ENCODE peak calls at places on chromosomes 5 and 9, in five cellular contexts. P is adrenal gland, R is breast epithelium, X is osteoblast, G is HCT116. E is an unnamed sample.

GRCh38 chr5:38768411-38769211 is 77.2 kb upstream of the OSMR start:
- DNase-seq in P (no peak), R (no peak), X (no peak), G (no peak), E (no peak)

GRCh38 chr5:57174128-57174849 is 430 bp downstream of the GPBP1 start:
- DNase-seq in P (peak; percentile 63), R (peak; percentile 34), X (peak; percentile 73), G (no peak), E (peak; percentile 20)

GRCh38 chr5:14182761-14183160 is 39.6 kb downstream of the TRIO start:
- DNase-seq in P (no peak), R (no peak), X (no peak), G (no peak), E (no peak)

GRCh38 chr5:178674334-178674733 is 47.5 kb upstream of the CLK4 start:
- DNase-seq in P (no peak), R (no peak), X (peak; percentile 58), G (no peak), E (no peak)

GRCh38 chr9:123658792-123659191 is 271.1 kb downstream of the DENND1A start:
- DNase-seq in P (no peak), R (no peak), X (no peak), G (no peak), E (no peak)

GRCh38 chr9:21974542-21975409 is 19.4 kb downstream of the CDKN2A start:
- DNase-seq in P (peak; percentile 44), R (no peak), X (peak; percentile 92), G (peak; percentile 29), E (peak; percentile 82)

GRCh38 chr5:157267766-157268480 is 2.0 kb downstream of the CYFIP2 start:
- DNase-seq in P (no peak), R (peak; percentile 35), X (no peak), G (no peak), E (no peak)

GRCh38 chr9:20781086-20781485 is 97.0 kb downstream of the FOCAD start:
- DNase-seq in P (no peak), R (no peak), X (no peak), G (no peak), E (no peak)

GRCh38 chr5:169691473-169691872 is 54.4 kb downstream of the DOCK2 start:
- DNase-seq in P (no peak), R (no peak), X (no peak), G (no peak), E (no peak)

GRCh38 chr5:62592558-62592957 is 13.9 kb downstream of the LRRC70 start:
- DNase-seq in P (no peak), R (no peak), X (no peak), G (no peak), E (no peak)

GRCh38 chr9:6444108-6444507 is 31.1 kb downstream of the UHRF2 start:
- DNase-seq in P (no peak), R (no peak), X (no peak), G (no peak), E (no peak)

GRCh38 chr5:997711-998110 is 10.9 kb upstream of the NKD2 start:
- DNase-seq in P (no peak), R (no peak), X (peak; percentile 25), G (no peak), E (no peak)

GRCh38 chr9:21454149-21454548 is 13.9 kb downstream of the IFNA1 start:
- DNase-seq in P (no peak), R (no peak), X (no peak), G (no peak), E (no peak)

GRCh38 chr9:755454-756381 is 85.8 kb upstream of the DMRT1 start:
- DNase-seq in P (peak; percentile 29), R (no peak), X (peak; percentile 92), G (peak; percentile 40), E (peak; percentile 8)

GRCh38 chr5:6576861-6577501 is 55.9 kb downstream of the NSUN2 start:
- DNase-seq in P (peak; percentile 30), R (no peak), X (peak; percentile 88), G (peak; percentile 44), E (peak; percentile 50)

GRCh38 chr9:78032599-78033457 is 1.2 kb upstream of the GNAQ start:
- DNase-seq in P (no peak), R (no peak), X (peak; percentile 75), G (no peak), E (no peak)

GRCh38 chr5:4083591-4084337 is 488.1 kb downstream of the IRX1 start:
- DNase-seq in P (no peak), R (no peak), X (peak; percentile 32), G (no peak), E (no peak)

GRCh38 chr9:114184866-114185265 is 29.5 kb downstream of the COL27A1 start:
- DNase-seq in P (no peak), R (no peak), X (no peak), G (no peak), E (no peak)

GRCh38 chr5:6307304-6307703 is 71.0 kb downstream of the MED10 start:
- DNase-seq in P (no peak), R (no peak), X (no peak), G (no peak), E (no peak)

GRCh38 chr9:76810377-76810957 is 46.2 kb downstream of the PCA3 start:
- DNase-seq in P (peak; percentile 64), R (no peak), X (peak; percentile 65), G (peak; percentile 59), E (no peak)

GRCh38 chr5:115389799-115390382 is 93.4 kb upstream of the CCDC112 start:
- DNase-seq in P (no peak), R (no peak), X (no peak), G (no peak), E (no peak)

GRCh38 chr9:111463036-111463435 is 21.1 kb downstream of the ECPAS start:
- DNase-seq in P (no peak), R (no peak), X (no peak), G (no peak), E (no peak)

GRCh38 chr9:98740226-98740881 is 31.6 kb upstream of the GABBR2 start:
- DNase-seq in P (no peak), R (no peak), X (no peak), G (no peak), E (no peak)

GRCh38 chr9:126217797-126218196 is 108.8 kb upstream of the MVB12B start:
- DNase-seq in P (no peak), R (peak; percentile 2), X (no peak), G (no peak), E (no peak)

GRCh38 chr5:157471709-157472108 is 11.7 kb downstream of the NIPAL4 start:
- DNase-seq in P (no peak), R (no peak), X (no peak), G (peak; percentile 34), E (no peak)

GRCh38 chr5:56251918-56252553 is 18.9 kb upstream of the ANKRD55 start:
- DNase-seq in P (no peak), R (no peak), X (no peak), G (no peak), E (no peak)

GRCh38 chr5:15420201-15420600 is 79.8 kb upstream of the FBXL7 start:
- DNase-seq in P (peak; percentile 18), R (no peak), X (no peak), G (no peak), E (no peak)

GRCh38 chr5:131224387-131225191 is 39.3 kb upstream of the CDC42SE2 start:
- DNase-seq in P (peak; percentile 25), R (no peak), X (no peak), G (no peak), E (no peak)

GRCh38 chr5:93340881-93341280 is 240.1 kb downstream of the NR2F1-AS1 start:
- DNase-seq in P (no peak), R (no peak), X (no peak), G (no peak), E (no peak)

GRCh38 chr5:177304392-177305119 is 957 bp downstream of the PRELID1 start:
- DNase-seq in P (no peak), R (no peak), X (peak; percentile 88), G (no peak), E (no peak)

GRCh38 chr5:97745817-97746216 is 562.8 kb upstream of the RIOK2 start:
- DNase-seq in P (no peak), R (no peak), X (no peak), G (no peak), E (no peak)

GRCh38 chr9:93133641-93134017 is 422 bp downstream of the NINJ1 start:
- DNase-seq in P (peak; percentile 91), R (peak; percentile 48), X (peak; percentile 99), G (no peak), E (peak; percentile 58)
- H3K4me1 ChIP-seq in P (peaks cover 45% of the 10 kb centered on the region), R (peaks cover 26% of the 10 kb centered on the region), X (peaks cover 19% of the 10 kb centered on the region), G (peaks cover 17% of the 10 kb centered on the region), E (peaks cover 26% of the 10 kb centered on the region)

GRCh38 chr5:134116789-134117761 is 2.6 kb downstream of the TCF7 start:
- DNase-seq in P (no peak), R (no peak), X (peak; percentile 74), G (no peak), E (no peak)

GRCh38 chr5:134118212-134118611 is 3.7 kb downstream of the TCF7 start:
- DNase-seq in P (no peak), R (no peak), X (peak; percentile 76), G (no peak), E (no peak)

GRCh38 chr5:134115806-134116175 is 1.3 kb downstream of the TCF7 start:
- DNase-seq in P (no peak), R (no peak), X (peak; percentile 95), G (no peak), E (no peak)

GRCh38 chr5:134114886-134115805 is 665 bp downstream of the TCF7 start:
- DNase-seq in P (peak; percentile 41), R (no peak), X (peak; percentile 93), G (no peak), E (peak; percentile 34)

GRCh38 chr5:134116291-134116690 is 1.8 kb downstream of the TCF7 start:
- DNase-seq in P (no peak), R (no peak), X (peak; percentile 71), G (no peak), E (no peak)
- H3K4me1 ChIP-seq in P (peaks cover 6% of the 10 kb centered on the region), R (peaks cover 7% of the 10 kb centered on the region), X (peaks cover 15% of the 10 kb centered on the region), G (peaks cover 4% of the 10 kb centered on the region), E (peaks cover 6% of the 10 kb centered on the region)

DNA sequence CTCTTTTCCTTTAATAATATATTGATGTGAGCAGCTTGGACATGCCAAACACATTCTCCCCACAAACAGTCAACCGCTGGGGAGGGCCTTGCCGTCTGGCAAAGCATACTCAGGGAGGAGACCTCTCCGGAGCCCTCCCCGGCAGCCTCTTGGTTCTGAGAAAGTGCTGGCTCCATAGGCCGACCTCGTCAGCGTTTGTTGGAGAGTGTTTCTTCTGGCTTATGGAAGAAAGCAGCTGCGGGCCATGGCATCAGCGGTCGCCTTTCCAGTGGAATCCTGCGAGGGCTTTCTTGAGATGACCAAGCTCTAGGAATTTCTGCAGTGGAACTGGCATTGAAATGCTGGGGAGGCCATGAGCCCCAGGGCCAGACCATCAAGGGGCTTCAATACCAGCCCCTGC is 405.7 kb upstream of the IRX4 start:
- DNase-seq in P (no peak), R (no peak), X (no peak), G (no peak), E (no peak)
- H3K4me1 ChIP-seq in P (no peaks in the 10 kb centered on the region), R (no peaks in the 10 kb centered on the region), X (no peaks in the 10 kb centered on the region), G (no peaks in the 10 kb centered on the region), E (no peaks in the 10 kb centered on the region)

GRCh38 chr5:150057511-150057910 is 28.8 kb downstream of the CSF1R start:
- DNase-seq in P (no peak), R (no peak), X (peak; percentile 47), G (no peak), E (no peak)

GRCh38 chr5:150059623-150060022 is 26.7 kb downstream of the CSF1R start:
- DNase-seq in P (no peak), R (no peak), X (peak; percentile 58), G (no peak), E (no peak)

GRCh38 chr5:150057052-150057451 is 29.3 kb downstream of the CSF1R start:
- DNase-seq in P (no peak), R (peak; percentile 30), X (peak; percentile 82), G (no peak), E (no peak)

GRCh38 chr5:150058480-150059126 is 27.8 kb downstream of the CSF1R start:
- DNase-seq in P (no peak), R (peak; percentile 40), X (peak; percentile 93), G (no peak), E (no peak)

GRCh38 chr5:150057996-150058395 is 28.4 kb downstream of the CSF1R start:
- DNase-seq in P (no peak), R (no peak), X (no peak), G (no peak), E (no peak)
- H3K4me1 ChIP-seq in P (no peaks in the 10 kb centered on the region), R (no peaks in the 10 kb centered on the region), X (peaks cover 25% of the 10 kb centered on the region), G (no peaks in the 10 kb centered on the region), E (no peaks in the 10 kb centered on the region)